ENCODE peak calls at places on chromosome 1, in six cellular contexts. One of them, this sample, is unnamed. For H3K27me3, the result is how much of the 10 kb centered on the place peaks cover.

GRCh38 chr1:116902718-116903390 is 6.9 kb upstream of the PTGFRN start:
- DNase-seq in hepatocyte: no peak
- DNase-seq in Panc1: no peak
- DNase-seq in breast epithelium: no peak
- DNase-seq in adrenal gland: no peak
- DNase-seq in MM.1S: no peak
- DNase-seq in this sample: no peak

GRCh38 chr1:101911894-101912293 is 84.8 kb downstream of the OLFM3 start:
- DNase-seq in breast epithelium: no peak
- DNase-seq in adrenal gland: no peak
- DNase-seq in Panc1: no peak
- DNase-seq in hepatocyte: no peak
- DNase-seq in MM.1S: no peak
- DNase-seq in this sample: no peak

GRCh38 chr1:219066631-219067349 is 106.9 kb upstream of the LYPLAL1 start:
- DNase-seq in hepatocyte: peak
- DNase-seq in Panc1: peak
- DNase-seq in breast epithelium: no peak
- DNase-seq in MM.1S: no peak
- DNase-seq in adrenal gland: no peak
- DNase-seq in this sample: no peak

GRCh38 chr1:79899914-79900313 is 893.4 kb upstream of the ADGRL4 start:
- DNase-seq in breast epithelium: no peak
- DNase-seq in adrenal gland: no peak
- DNase-seq in MM.1S: no peak
- DNase-seq in Panc1: no peak
- DNase-seq in hepatocyte: no peak
- DNase-seq in this sample: no peak

GRCh38 chr1:94623560-94624148 is 82.1 kb upstream of the F3 start:
- DNase-seq in MM.1S: no peak
- DNase-seq in hepatocyte: no peak
- DNase-seq in adrenal gland: no peak
- DNase-seq in Panc1: no peak
- DNase-seq in breast epithelium: no peak
- DNase-seq in this sample: no peak

GRCh38 chr1:27529638-27530018 is 39.7 kb upstream of the WASF2 start:
- DNase-seq in Panc1: no peak
- DNase-seq in adrenal gland: no peak
- DNase-seq in breast epithelium: no peak
- DNase-seq in MM.1S: no peak
- DNase-seq in hepatocyte: no peak
- DNase-seq in this sample: no peak

GRCh38 chr1:162233066-162233465 is 143.6 kb downstream of the SPATA46 start:
- DNase-seq in Panc1: no peak
- DNase-seq in hepatocyte: no peak
- DNase-seq in adrenal gland: no peak
- DNase-seq in MM.1S: no peak
- DNase-seq in breast epithelium: no peak
- DNase-seq in this sample: no peak

GRCh38 chr1:166511754-166512153 is 327.5 kb upstream of the POGK start:
- DNase-seq in breast epithelium: no peak
- DNase-seq in hepatocyte: no peak
- DNase-seq in MM.1S: no peak
- DNase-seq in Panc1: no peak
- DNase-seq in adrenal gland: peak
- DNase-seq in this sample: no peak

GRCh38 chr1:53323316-53323715 is 4.6 kb downstream of the LRP8 start:
- DNase-seq in MM.1S: no peak
- DNase-seq in breast epithelium: no peak
- DNase-seq in Panc1: no peak
- DNase-seq in adrenal gland: no peak
- DNase-seq in hepatocyte: no peak
- DNase-seq in this sample: no peak

GRCh38 chr1:200888349-200888838 is 6.3 kb upstream of the INAVA start:
- DNase-seq in MM.1S: peak
- DNase-seq in Panc1: no peak
- DNase-seq in hepatocyte: peak
- DNase-seq in adrenal gland: no peak
- DNase-seq in breast epithelium: no peak
- DNase-seq in this sample: no peak

GRCh38 chr1:202579806-202580205 is 130.4 kb downstream of the SYT2 start:
- DNase-seq in adrenal gland: no peak
- DNase-seq in breast epithelium: no peak
- DNase-seq in MM.1S: no peak
- DNase-seq in Panc1: no peak
- DNase-seq in hepatocyte: no peak
- DNase-seq in this sample: no peak

GRCh38 chr1:92509619-92510018 is 22.9 kb upstream of the GFI1 start:
- DNase-seq in Panc1: no peak
- DNase-seq in breast epithelium: no peak
- DNase-seq in adrenal gland: no peak
- DNase-seq in MM.1S: no peak
- DNase-seq in hepatocyte: no peak
- DNase-seq in this sample: no peak

GRCh38 chr1:212225416-212225815 is 59.8 kb upstream of the PPP2R5A start:
- DNase-seq in adrenal gland: no peak
- DNase-seq in hepatocyte: no peak
- DNase-seq in breast epithelium: no peak
- DNase-seq in Panc1: no peak
- DNase-seq in MM.1S: no peak
- DNase-seq in this sample: no peak

GRCh38 chr1:199041173-199041914 is 402.5 kb downstream of the PTPRC start:
- DNase-seq in breast epithelium: no peak
- DNase-seq in adrenal gland: no peak
- DNase-seq in hepatocyte: no peak
- DNase-seq in Panc1: no peak
- DNase-seq in MM.1S: peak
- DNase-seq in this sample: no peak

GRCh38 chr1:195663549-195664280 is 944.5 kb downstream of the KCNT2 start:
- DNase-seq in Panc1: peak
- DNase-seq in MM.1S: no peak
- DNase-seq in adrenal gland: no peak
- DNase-seq in hepatocyte: peak
- DNase-seq in breast epithelium: no peak
- DNase-seq in this sample: no peak

GRCh38 chr1:60950431-60951068 is 131.8 kb upstream of the NFIA start:
- DNase-seq in adrenal gland: no peak
- DNase-seq in Panc1: no peak
- DNase-seq in hepatocyte: no peak
- DNase-seq in MM.1S: no peak
- DNase-seq in breast epithelium: no peak
- DNase-seq in this sample: no peak

GRCh38 chr1:60949154-60949825 is 133.1 kb upstream of the NFIA start:
- DNase-seq in breast epithelium: no peak
- DNase-seq in Panc1: no peak
- DNase-seq in hepatocyte: no peak
- DNase-seq in MM.1S: no peak
- DNase-seq in adrenal gland: no peak
- DNase-seq in this sample: no peak

GRCh38 chr1:60947367-60947766 is 135.0 kb upstream of the NFIA start:
- DNase-seq in hepatocyte: no peak
- DNase-seq in adrenal gland: no peak
- DNase-seq in MM.1S: no peak
- DNase-seq in breast epithelium: no peak
- DNase-seq in Panc1: no peak
- DNase-seq in this sample: no peak

GRCh38 chr1:60949826-60950197 is 132.5 kb upstream of the NFIA start:
- DNase-seq in MM.1S: no peak
- DNase-seq in Panc1: no peak
- DNase-seq in breast epithelium: no peak
- DNase-seq in hepatocyte: no peak
- DNase-seq in adrenal gland: no peak
- DNase-seq in this sample: no peak

DNA sequence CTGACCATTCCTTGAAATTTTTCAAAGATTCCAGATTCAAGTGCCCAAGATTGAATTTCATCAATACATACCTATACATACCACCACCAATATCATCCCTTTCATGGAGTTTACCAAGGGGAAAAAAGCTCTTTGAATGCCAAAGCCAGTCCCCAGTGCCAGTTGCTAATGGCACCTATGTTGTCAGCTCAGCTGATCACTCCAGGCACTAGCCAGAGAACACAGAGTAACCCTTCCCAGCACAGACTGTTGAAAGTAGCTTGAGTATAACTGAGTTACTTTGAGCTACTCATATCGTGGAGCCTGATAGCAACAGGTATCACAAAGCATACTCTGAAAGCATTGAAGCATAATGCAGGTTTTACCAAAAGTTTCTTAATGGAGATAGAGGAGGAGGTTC is 133.9 kb upstream of the NFIA start:
- DNase-seq in MM.1S: no peak
- DNase-seq in Panc1: no peak
- DNase-seq in breast epithelium: no peak
- DNase-seq in hepatocyte: no peak
- DNase-seq in adrenal gland: no peak
- DNase-seq in this sample: no peak
- TF ChIP-seq CTCF in MM.1S: no peak
- TF ChIP-seq CTCF in Panc1: no peak
- TF ChIP-seq CTCF in breast epithelium: no peak
- TF ChIP-seq CTCF in hepatocyte: no peak
- TF ChIP-seq CTCF in adrenal gland: no peak
- TF ChIP-seq CTCF in this sample: no peak

GRCh38 chr1:244559561-244559960 is 93.4 kb upstream of the DESI2 start:
- DNase-seq in Panc1: no peak
- DNase-seq in breast epithelium: no peak
- DNase-seq in hepatocyte: no peak
- DNase-seq in MM.1S: no peak
- DNase-seq in adrenal gland: no peak
- DNase-seq in this sample: no peak
- H3K27me3 ChIP-seq in Panc1: under half
- H3K27me3 ChIP-seq in breast epithelium: under half
- H3K27me3 ChIP-seq in hepatocyte: under half
- H3K27me3 ChIP-seq in MM.1S: under half
- H3K27me3 ChIP-seq in adrenal gland: under half
- H3K27me3 ChIP-seq in this sample: under half

DNA sequence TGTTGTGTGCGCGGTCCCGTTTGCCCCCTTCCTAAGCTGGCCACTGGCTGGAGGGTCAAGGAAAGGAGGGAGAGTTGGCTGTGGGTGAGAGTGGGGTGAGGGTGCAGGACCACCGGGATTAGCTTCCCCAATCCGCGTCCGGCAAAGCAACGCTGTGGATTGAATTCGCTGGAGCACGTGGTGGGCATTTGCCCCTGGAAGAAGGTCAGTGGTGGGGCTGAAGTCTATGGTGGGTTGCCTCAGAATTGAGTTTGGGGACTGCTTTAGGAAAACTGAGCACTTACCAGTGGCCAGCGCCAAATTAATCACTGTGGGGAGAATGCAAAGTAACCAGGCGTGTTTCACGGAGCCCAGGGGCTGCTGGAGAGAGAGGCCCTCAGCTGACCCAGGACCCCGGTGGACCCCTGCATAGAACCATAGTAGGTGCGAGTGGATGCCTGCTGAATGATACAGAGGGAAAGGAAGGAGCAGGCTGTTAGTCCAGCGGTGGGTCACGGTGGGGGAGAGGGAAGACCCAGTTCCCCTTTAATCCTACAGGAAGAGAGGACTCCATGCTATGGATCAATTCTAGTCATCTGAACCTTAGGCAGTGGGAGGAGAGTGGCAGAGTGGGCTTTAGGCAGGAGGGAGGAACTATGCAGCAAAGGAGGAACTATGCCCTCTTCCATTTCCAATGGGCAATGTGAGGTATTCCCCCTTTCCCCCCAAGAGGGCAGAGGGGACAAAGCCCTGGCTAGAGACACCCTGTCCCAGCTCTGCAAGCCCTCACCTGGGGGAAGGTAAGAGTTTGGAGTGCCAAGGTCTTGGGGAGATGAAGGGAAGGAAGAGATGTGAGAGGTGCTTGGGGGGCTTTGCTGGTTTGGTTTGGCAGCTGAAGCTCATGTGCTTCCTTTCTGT is 1.2 kb downstream of the TNFRSF8 start:
- DNase-seq in hepatocyte: no peak
- DNase-seq in breast epithelium: no peak
- DNase-seq in MM.1S: no peak
- DNase-seq in Panc1: no peak
- DNase-seq in adrenal gland: no peak
- DNase-seq in this sample: no peak
- H3K4me3 ChIP-seq in hepatocyte: no peak
- H3K4me3 ChIP-seq in breast epithelium: no peak
- H3K4me3 ChIP-seq in MM.1S: no peak
- H3K4me3 ChIP-seq in Panc1: no peak
- H3K4me3 ChIP-seq in adrenal gland: no peak
- H3K4me3 ChIP-seq in this sample: no peak

GRCh38 chr1:37723390-37724078 is 31.2 kb downstream of the CDCA8 start:
- DNase-seq in adrenal gland: no peak
- DNase-seq in Panc1: no peak
- DNase-seq in hepatocyte: no peak
- DNase-seq in breast epithelium: no peak
- DNase-seq in MM.1S: no peak
- DNase-seq in this sample: no peak
- TF ChIP-seq CTCF in adrenal gland: no peak
- TF ChIP-seq CTCF in Panc1: no peak
- TF ChIP-seq CTCF in hepatocyte: no peak
- TF ChIP-seq CTCF in breast epithelium: no peak
- TF ChIP-seq CTCF in MM.1S: no peak
- TF ChIP-seq CTCF in this sample: no peak

DNA sequence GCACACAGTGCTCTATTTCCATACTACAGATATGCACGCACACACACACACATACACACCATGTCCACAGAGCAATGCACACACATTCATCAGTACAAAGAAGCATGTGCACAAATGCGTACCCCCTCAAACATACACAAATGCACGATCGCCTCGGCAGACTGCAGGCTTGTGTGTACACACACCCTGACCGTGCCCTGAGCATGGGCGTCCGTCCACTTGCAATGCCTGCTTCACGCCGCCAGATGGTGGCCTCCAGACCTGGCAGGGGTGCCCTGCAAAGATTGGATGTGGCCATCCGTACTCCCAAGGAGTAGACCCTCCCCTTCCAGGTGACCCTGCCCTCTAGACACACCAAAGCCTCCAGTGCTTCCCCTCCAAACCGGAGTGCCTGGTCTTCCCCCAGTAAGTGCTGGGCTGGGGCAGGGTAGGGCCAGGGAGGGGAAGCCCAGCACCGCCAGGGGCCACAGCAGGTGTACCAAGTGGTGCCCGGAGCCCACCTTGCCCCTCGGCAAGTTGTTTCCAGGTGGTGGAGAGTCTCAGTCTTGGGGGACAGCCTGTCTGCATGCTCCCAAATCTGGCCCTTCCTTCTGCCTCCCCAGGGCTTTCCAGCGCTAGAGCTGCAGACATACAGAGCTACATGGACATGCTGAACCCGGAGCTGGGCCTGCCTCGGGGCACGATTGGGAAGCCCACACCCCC is 20.6 kb downstream of the ESPN start:
- DNase-seq in breast epithelium: no peak
- DNase-seq in MM.1S: peak
- DNase-seq in adrenal gland: peak
- DNase-seq in Panc1: no peak
- DNase-seq in hepatocyte: peak
- DNase-seq in this sample: peak
- H3K27me3 ChIP-seq in breast epithelium: under half
- H3K27me3 ChIP-seq in MM.1S: half or more
- H3K27me3 ChIP-seq in adrenal gland: under half
- H3K27me3 ChIP-seq in Panc1: under half
- H3K27me3 ChIP-seq in hepatocyte: under half
- H3K27me3 ChIP-seq in this sample: under half